ENCODE peak calls at places on chromosome 2, in eight cellular contexts. A, K, V, C, J, E, T and R are unnamed samples.

GRCh38 chr2:85823951-85824350 is 64.8 kb downstream of the ST3GAL5 start:
- DNase-seq in J (no peak), V (no peak), C (no peak), K (no peak), T (no peak), E (no peak), A (no peak), R (no peak)

GRCh38 chr2:173264603-173265366 is 89.9 kb upstream of the CDCA7 start:
- DNase-seq in C (no peak), T (peak), J (no peak), A (no peak), E (no peak), V (no peak), K (peak), R (peak)

GRCh38 chr2:186590538-186591441 is 934 bp downstream of the ITGAV start:
- DNase-seq in E (peak), T (peak), J (no peak), V (no peak), C (no peak), K (peak), A (peak), R (no peak)

GRCh38 chr2:230991598-230991997 is 4.3 kb upstream of the SPATA3 start:
- DNase-seq in K (no peak), V (no peak), A (no peak), C (no peak), E (no peak), T (no peak), J (no peak), R (no peak)

GRCh38 chr2:119240311-119241204 is 16.9 kb downstream of the STEAP3 start:
- DNase-seq in K (no peak), C (peak), E (peak), V (no peak), J (no peak), A (peak), T (no peak), R (no peak)

GRCh38 chr2:221914334-221914733 is 342.2 kb upstream of the EPHA4 start:
- DNase-seq in T (no peak), A (no peak), K (no peak), E (no peak), V (no peak), C (no peak), J (no peak), R (no peak)

GRCh38 chr2:189676471-189676870 is 2.0 kb downstream of the ANKAR start:
- DNase-seq in E (no peak), A (no peak), T (no peak), K (no peak), C (no peak), V (no peak), J (no peak), R (no peak)

GRCh38 chr2:3098231-3098630 is 279.4 kb downstream of the EIPR1 start:
- DNase-seq in K (no peak), J (no peak), C (no peak), V (no peak), T (no peak), E (peak), A (no peak), R (no peak)

GRCh38 chr2:223465793-223466192 is 136.4 kb downstream of the SCG2 start:
- DNase-seq in C (no peak), V (peak), J (peak), K (peak), E (peak), T (peak), A (peak), R (peak)

GRCh38 chr2:55161295-55162210 is 70.5 kb downstream of the CLHC1 start:
- DNase-seq in A (no peak), K (no peak), J (no peak), T (no peak), E (peak), V (no peak), C (no peak), R (no peak)

GRCh38 chr2:241314181-241314932 is 1.1 kb downstream of the HDLBP start:
- DNase-seq in J (no peak), C (peak), T (peak), A (no peak), E (peak), K (peak), V (peak), R (no peak)

GRCh38 chr2:43977677-43978076 is 18.1 kb downstream of the LRPPRC start:
- DNase-seq in K (no peak), A (no peak), J (no peak), V (no peak), C (no peak), E (no peak), T (no peak), R (no peak)

GRCh38 chr2:121289271-121289670 is 4.3 kb upstream of the TFCP2L1 start:
- DNase-seq in K (no peak), A (no peak), E (peak), J (no peak), V (no peak), T (no peak), C (no peak), R (no peak)
- H3K4me3 ChIP-seq in K (no peak), A (no peak), E (no peak), J (no peak), V (no peak), T (no peak), C (no peak), R (no peak)

DNA sequence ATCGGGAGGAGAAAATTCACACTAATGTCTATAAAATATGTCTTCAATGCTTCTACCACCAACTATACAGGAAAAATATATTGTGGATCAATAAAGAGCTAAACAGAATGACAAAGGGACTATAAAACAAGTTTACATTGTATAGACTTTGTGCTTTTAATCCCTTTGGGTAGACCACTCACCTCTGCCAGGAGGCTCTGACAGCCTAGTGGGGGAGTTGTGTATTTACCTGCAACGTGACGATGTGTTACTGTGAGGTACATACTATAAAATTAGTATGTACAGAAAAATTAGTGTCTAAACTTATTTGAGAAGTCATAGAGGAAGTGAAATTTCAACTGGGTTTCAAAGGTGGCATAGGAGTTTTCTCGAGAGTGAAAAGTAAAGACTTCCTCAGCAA is 243.3 kb upstream of the REG3G start:
- DNase-seq in C (no peak), E (no peak), J (no peak), T (no peak), V (no peak), A (no peak), K (no peak), R (no peak)
- TF ChIP-seq CTCF in C (no peak), E (no peak), J (no peak), T (no peak), V (no peak), A (no peak), K (no peak), R (no peak)

GRCh38 chr2:20350105-20350712 is 435 bp downstream of the PUM2 start:
- DNase-seq in V (no peak), E (peak), T (no peak), J (peak), C (no peak), A (peak), K (peak), R (peak)
- TF ChIP-seq POLR2A in V (no peak), E (no peak), T (no peak), J (no peak), C (no peak), A (no peak), K (no peak), R (no peak)

DNA sequence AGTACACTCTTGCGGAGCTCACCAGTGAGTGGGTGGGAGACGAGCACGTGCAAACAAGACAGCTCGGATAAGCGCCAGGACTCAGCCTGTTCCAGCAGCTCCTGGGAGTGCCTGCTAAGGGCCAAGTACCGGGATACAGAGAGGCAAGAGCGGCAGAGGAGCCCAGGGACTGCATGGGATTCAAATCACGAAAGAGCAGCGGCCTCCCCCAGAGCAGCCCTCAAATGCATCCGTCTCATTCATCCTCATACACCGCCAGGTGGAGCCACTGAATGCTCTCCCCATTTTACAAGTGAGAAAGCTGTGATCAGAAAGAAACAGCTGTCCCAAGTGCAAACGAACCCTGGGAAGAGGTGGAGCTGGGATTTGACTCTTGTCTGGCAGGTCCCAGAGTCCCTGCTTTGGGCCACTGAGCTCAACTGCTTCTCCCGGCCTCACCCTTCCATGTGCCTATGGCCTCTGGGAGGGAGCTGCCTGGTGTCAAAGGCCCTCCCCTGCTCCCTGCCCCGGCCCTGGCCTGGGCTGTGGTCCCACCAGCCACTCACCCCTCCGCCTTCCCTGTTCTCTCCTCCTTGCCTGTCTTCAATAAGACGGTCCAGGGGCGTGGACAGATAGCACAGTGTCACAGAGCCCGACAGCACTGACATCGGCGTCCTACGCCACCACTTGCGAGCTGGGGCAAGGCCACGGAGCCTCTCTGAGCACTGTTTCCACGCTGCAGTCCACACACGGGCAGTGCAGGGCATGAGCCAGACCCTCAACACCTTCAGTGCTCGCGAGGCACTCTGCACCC is 72.8 kb upstream of the TAF1B start:
- DNase-seq in C (peak), V (peak), E (peak), T (peak), A (peak), K (peak), J (peak), R (peak)
- H3K4me3 ChIP-seq in C (no peak), V (no peak), E (no peak), T (peak), A (no peak), K (no peak), J (peak), R (no peak)

DNA sequence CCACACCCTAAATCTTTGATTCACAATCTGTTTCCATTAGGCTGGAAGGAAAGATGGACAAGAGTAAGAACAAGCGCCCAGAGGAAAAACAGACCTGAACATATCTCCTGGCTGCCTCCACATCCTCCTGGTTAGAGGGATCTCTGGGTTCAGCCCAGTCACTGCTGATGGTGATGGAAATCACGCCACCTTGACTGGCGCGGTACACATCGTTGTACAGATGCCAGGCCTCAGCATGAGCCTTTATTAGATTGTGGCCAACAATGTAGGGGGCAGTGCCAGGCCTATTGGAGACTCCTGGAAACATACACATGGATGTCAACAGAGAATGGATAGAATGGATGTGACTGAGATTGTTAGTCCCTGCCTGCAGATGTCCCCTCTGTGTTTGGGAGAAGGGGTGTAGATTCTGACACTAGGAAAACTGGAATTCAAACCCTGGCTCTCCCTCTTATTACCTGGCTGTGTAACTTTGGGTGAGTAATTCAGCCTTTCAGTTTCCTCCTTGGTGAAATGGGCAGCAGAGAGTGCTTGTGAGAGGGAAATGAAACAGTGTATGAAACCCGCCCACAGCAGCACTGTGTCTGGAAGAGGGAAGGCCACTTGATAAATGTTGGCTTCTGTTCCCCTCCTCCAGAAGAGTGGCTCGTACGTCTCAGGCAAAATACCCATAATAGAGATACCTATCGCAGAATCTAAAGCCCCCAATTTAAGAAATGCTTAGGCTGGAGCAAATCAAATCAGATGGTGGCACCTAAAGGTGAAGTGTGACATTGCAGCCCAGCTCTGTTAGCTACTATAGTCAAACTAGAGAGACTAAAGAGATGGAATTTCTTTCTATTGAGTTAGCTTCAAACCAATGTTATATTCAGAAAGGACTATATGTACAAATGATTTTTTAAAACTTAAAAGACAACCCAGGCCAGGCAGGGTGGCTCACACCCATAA is 36.2 kb downstream of the LCT start:
- DNase-seq in C (no peak), V (no peak), T (no peak), J (no peak), K (no peak), A (no peak), E (no peak), R (no peak)
- TF ChIP-seq CTCF in C (no peak), V (no peak), T (no peak), J (no peak), K (peak), A (no peak), E (no peak), R (no peak)

GRCh38 chr2:30936924-30937323 is 129.7 kb upstream of the CAPN13 start:
- DNase-seq in T (no peak), K (no peak), J (no peak), C (no peak), A (no peak), E (no peak), V (no peak), R (no peak)
- TF ChIP-seq POLR2A in T (no peak), K (no peak), J (no peak), C (no peak), A (no peak), E (no peak), V (no peak), R (no peak)

DNA sequence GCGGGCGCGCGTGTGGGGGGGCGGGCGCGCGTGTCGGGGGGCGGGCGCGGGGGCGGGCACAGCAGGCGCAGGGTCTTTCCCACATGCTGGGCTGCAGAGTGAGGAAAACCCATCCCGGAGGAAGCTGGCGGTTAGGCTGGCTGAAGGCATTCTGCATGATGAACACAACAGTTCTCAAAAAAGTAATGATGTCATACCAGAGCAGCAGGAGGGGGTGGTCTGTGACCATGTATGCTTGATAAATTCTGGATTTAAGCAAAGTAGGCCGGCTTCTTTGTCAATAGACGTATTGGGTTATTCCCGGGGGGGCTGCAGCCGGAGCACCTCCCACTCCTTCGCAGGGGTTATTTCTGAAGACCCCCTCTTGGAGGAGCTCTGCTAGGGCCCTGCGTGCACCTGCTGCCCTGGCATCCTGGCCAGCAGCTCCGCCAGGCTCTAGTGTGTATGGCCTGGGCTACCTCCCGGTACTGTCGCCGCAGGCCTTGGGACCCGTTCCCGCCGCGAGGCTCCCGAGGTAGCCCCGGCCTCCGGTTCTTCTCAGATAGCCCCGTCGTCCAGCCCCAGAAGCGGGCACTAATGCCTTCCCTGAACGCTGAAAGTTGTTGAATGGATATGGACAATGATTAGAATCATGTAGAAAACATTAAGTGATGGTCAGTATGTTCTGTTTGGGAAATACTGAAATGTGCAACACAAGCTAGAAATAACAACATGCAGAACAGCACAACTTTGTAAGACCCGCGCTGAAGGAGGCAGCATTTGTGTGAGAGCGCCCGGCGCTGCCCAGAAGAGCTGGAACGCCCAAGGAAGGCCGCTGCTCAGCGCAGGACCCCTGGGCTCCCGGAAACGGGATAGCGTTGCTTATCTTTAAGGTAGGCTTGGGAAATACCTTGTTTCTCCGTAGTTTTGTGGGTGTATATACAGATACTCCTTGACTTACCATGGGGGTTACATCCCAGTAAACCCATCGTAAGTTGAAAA is 101.4 kb upstream of the RAB6C start:
- DNase-seq in T (peak), C (no peak), E (peak), V (peak), J (peak), A (peak), K (peak), R (peak)
- H3K4me3 ChIP-seq in T (peak), C (no peak), E (peak), V (no peak), J (peak), A (peak), K (peak), R (peak)

GRCh38 chr2:133421516-133422324 is 146.5 kb downstream of the NCKAP5 start:
- DNase-seq in C (no peak), K (no peak), J (no peak), T (no peak), V (no peak), E (peak), A (peak), R (peak)
- TF ChIP-seq CTCF in C (no peak), K (no peak), J (no peak), T (no peak), V (no peak), E (no peak), A (no peak), R (no peak)

DNA sequence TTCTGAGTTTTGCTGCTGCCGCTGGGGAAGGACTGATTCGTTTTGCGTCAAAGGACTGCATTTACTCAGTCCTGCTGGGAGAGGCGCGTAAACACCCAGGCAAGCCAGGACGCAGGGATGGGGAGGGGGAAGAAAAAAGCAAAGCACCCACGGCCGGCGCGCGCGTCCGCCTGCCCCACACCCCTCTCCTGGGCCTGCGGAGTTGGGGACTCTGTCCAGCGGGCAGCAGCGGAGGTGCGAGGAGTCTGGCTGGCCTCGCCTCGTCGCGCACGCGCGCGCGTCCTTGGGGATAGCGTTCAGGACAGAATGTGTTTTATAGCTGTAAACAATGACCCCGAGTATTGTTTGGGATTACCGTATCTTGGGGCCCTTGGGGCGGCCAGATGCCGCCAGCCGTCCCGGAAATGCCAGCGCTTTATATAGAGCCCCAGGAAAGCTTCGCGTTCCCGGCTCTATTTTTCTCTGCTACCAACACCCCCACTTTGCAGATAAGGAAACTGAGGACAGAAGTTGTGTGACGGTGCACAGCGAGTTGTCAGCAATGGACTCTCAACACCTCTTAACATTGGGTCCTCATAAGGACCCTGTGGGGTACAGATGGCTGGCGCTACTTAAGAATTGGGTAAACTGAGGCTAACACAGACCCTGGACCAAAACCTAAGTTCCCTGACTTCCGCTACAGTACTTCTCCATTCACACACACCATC is 1.6 kb upstream of the FOSL2 start:
- DNase-seq in V (peak), T (peak), K (no peak), J (peak), E (peak), A (peak), C (no peak), R (peak)
- TF ChIP-seq POLR2A in V (no peak), T (peak), K (no peak), J (no peak), E (no peak), A (no peak), C (peak), R (peak)

GRCh38 chr2:39399570-39399969 is 37.5 kb downstream of the MAP4K3 start:
- DNase-seq in J (no peak), C (no peak), A (no peak), E (no peak), T (no peak), K (no peak), V (no peak), R (no peak)

GRCh38 chr2:39405364-39405763 is 31.7 kb downstream of the MAP4K3 start:
- DNase-seq in E (no peak), A (no peak), V (no peak), T (no peak), K (no peak), C (no peak), J (no peak), R (no peak)

GRCh38 chr2:39403311-39403710 is 33.8 kb downstream of the MAP4K3 start:
- DNase-seq in J (no peak), A (no peak), C (no peak), V (no peak), T (no peak), K (no peak), E (no peak), R (no peak)

GRCh38 chr2:39401319-39401718 is 35.8 kb downstream of the MAP4K3 start:
- DNase-seq in C (no peak), J (no peak), T (no peak), A (no peak), E (no peak), V (no peak), K (no peak), R (no peak)
- H3K4me3 ChIP-seq in C (no peak), J (no peak), T (no peak), A (no peak), E (no peak), V (no peak), K (no peak), R (no peak)